ENCODE peak calls at places on chromosomes 6 and 20, in eight cellular contexts. G is activated effector memory CD4-positive, alpha-beta T cell treated with Interleukin-2 at 50 U/mL for 16 hours; J is activated naive CD8-positive, alpha-beta T cell treated with anti-CD3 and anti-CD28 coated beads, Interleukin-2, amount 50 U/mL, for 16 hours; E is skeletal muscle cell; U is left ventricle myocardium inferior; D is mucosa of gallbladder; I is iPS DF 19.7; V is AG09319. O is an unnamed sample.

GRCh38 chr20:13492001-13492480 is 146.7 kb downstream of the TASP1 start:
- DNase-seq in G (no peak), J (no peak), E (peak), U (peak), D (no peak), I (peak), V (peak), O (peak)

GRCh38 chr6:36389353-36389752 is 1.9 kb upstream of the ETV7 start:
- DNase-seq in G (no peak), J (no peak), E (no peak), U (no peak), D (no peak), I (no peak), V (no peak), O (no peak)

GRCh38 chr6:95431637-95432228 is 145.6 kb upstream of the MANEA start:
- DNase-seq in G (no peak), J (no peak), E (no peak), U (no peak), D (peak), I (no peak), V (no peak), O (peak)

GRCh38 chr20:42179768-42180167 is 561.6 kb upstream of the CHD6 start:
- DNase-seq in G (no peak), J (no peak), E (no peak), U (no peak), D (peak), I (no peak), V (no peak), O (no peak)

GRCh38 chr6:56757585-56757984 is 114.9 kb upstream of the DST start:
- DNase-seq in G (no peak), J (no peak), E (no peak), U (no peak), D (peak), I (no peak), V (no peak), O (no peak)

GRCh38 chr20:16922834-16923233 is 174.7 kb downstream of the OTOR start:
- DNase-seq in G (no peak), J (no peak), E (peak), U (no peak), D (no peak), I (no peak), V (peak), O (peak)

GRCh38 chr6:20976391-20976790 is 442.1 kb downstream of the CDKAL1 start:
- DNase-seq in G (no peak), J (no peak), E (no peak), U (no peak), D (no peak), I (no peak), V (no peak), O (no peak)

GRCh38 chr20:10063482-10063881 is 28.7 kb downstream of the ANKEF1 start:
- DNase-seq in G (no peak), J (no peak), E (no peak), U (no peak), D (no peak), I (no peak), V (no peak), O (no peak)

GRCh38 chr6:53031281-53031680 is 33.9 kb upstream of the FBXO9 start:
- DNase-seq in G (no peak), J (no peak), E (no peak), U (no peak), D (no peak), I (no peak), V (no peak), O (no peak)

GRCh38 chr6:6915813-6916547 is 191.8 kb upstream of the RREB1 start:
- DNase-seq in G (no peak), J (no peak), E (peak), U (peak), D (peak), I (no peak), V (no peak), O (no peak)

GRCh38 chr6:3693879-3694278 is 57.6 kb downstream of the PXDC1 start:
- DNase-seq in G (no peak), J (no peak), E (no peak), U (no peak), D (no peak), I (no peak), V (no peak), O (no peak)

GRCh38 chr6:169543704-169544103 is 158.1 kb downstream of the WDR27 start:
- DNase-seq in G (no peak), J (no peak), E (no peak), U (no peak), D (no peak), I (no peak), V (no peak), O (no peak)

GRCh38 chr20:1301031-1301529 is 27.9 kb downstream of the SDCBP2 start:
- DNase-seq in G (peak), J (no peak), E (no peak), U (no peak), D (peak), I (no peak), V (no peak), O (peak)

GRCh38 chr20:64023278-64024140 is 12.5 kb upstream of the C20orf204 start:
- DNase-seq in G (no peak), J (no peak), E (no peak), U (no peak), D (no peak), I (no peak), V (no peak), O (no peak)

GRCh38 chr20:24913076-24913628 is 35.9 kb upstream of the CST7 start:
- DNase-seq in G (no peak), J (no peak), E (no peak), U (no peak), D (peak), I (no peak), V (no peak), O (no peak)

O was measured in HS-5.